ENCODE peak calls at places on chromosomes 11 and 22, in eight cellular contexts. G, E, J, X, Z, D, T and B are unnamed samples.

GRCh38 chr11:67045314-67045713 is 11.3 kb upstream of the RHOD start:
- DNase-seq in G (peak; percentile 82), E (no peak), J (peak; percentile 77), X (no peak), Z (peak; percentile 80), D (peak; percentile 56), T (no peak), B (peak; percentile 73)

GRCh38 chr22:50276143-50276542 is 6.0 kb upstream of the MAPK11 start:
- DNase-seq in G (peak; percentile 37), E (peak; percentile 71), J (peak; percentile 37), X (peak; percentile 52), Z (peak; percentile 67), D (peak; percentile 27), T (peak; percentile 69), B (peak; percentile 58)

GRCh38 chr11:122661182-122661945 is 5.8 kb downstream of the UBASH3B start:
- DNase-seq in G (peak; percentile 93), E (no peak), J (no peak), X (no peak), Z (no peak), D (no peak), T (peak; percentile 29), B (peak; percentile 95)

GRCh38 chr11:36023922-36024321 is 80.1 kb downstream of the LDLRAD3 start:
- DNase-seq in G (no peak), E (no peak), J (no peak), X (no peak), Z (peak; percentile 52), D (no peak), T (no peak), B (no peak)

GRCh38 chr11:92536895-92537294 is 312.3 kb downstream of the FAT3 start:
- DNase-seq in G (no peak), E (no peak), J (no peak), X (no peak), Z (no peak), D (no peak), T (no peak), B (no peak)

GRCh38 chr22:47610281-47610680 is 847.8 kb downstream of the TBC1D22A start:
- DNase-seq in G (no peak), E (no peak), J (no peak), X (no peak), Z (no peak), D (no peak), T (no peak), B (no peak)

GRCh38 chr22:49936973-49937757 is 18.7 kb downstream of the CRELD2 start:
- DNase-seq in G (no peak), E (peak; percentile 24), J (no peak), X (no peak), Z (no peak), D (peak; percentile 46), T (no peak), B (no peak)

GRCh38 chr11:30046211-30046945 is 29.5 kb upstream of the KCNA4 start:
- DNase-seq in G (peak; percentile 5), E (no peak), J (peak; percentile 1), X (no peak), Z (no peak), D (no peak), T (peak; percentile 48), B (no peak)

GRCh38 chr11:122843281-122844150 is 5.2 kb downstream of the CRTAM start:
- DNase-seq in G (no peak), E (no peak), J (no peak), X (no peak), Z (no peak), D (no peak), T (no peak), B (no peak)

GRCh38 chr11:64519541-64519940 is 71.5 kb upstream of the SLC22A12 start:
- DNase-seq in G (no peak), E (no peak), J (no peak), X (no peak), Z (no peak), D (no peak), T (no peak), B (no peak)

GRCh38 chr11:130806746-130807145 is 109.5 kb downstream of the SNX19 start:
- DNase-seq in G (no peak), E (no peak), J (no peak), X (no peak), Z (no peak), D (no peak), T (peak; percentile 42), B (no peak)